ENCODE peak calls at places on chromosome 1, in nine cellular contexts. A is activated naive CD4-positive, alpha-beta T cell treated with Interleukin-2 at 50 U/mL for 16 hours; M is RPMI7951; N is posterior vena cava; F is HTR-8/SVneo; U is mammary epithelial cell; L is upper lobe of right lung; P is stimulated activated CD8-positive, alpha-beta memory T cell treated with anti-CD3 and anti-CD28 coated beads, Interleukin-15, amount 100 ng/mL, for 24 hours; K is anterior cingulate cortex. B is an unnamed sample.

GRCh38 chr1:193062698-193063463 is 3.5 kb downstream of the RO60 start:
- DNase-seq in A (no peak), M (peak; percentile 9), N (no peak), F (no peak), U (no peak), L (no peak), P (no peak), K (no peak), B (no peak)

GRCh38 chr1:22936681-22937080 is 36.0 kb downstream of the LACTBL1 start:
- DNase-seq in A (no peak), M (no peak), N (peak; percentile 44), F (no peak), U (no peak), L (peak; percentile 22), P (no peak), K (no peak), B (no peak)

GRCh38 chr1:44655609-44656008 is 18.7 kb downstream of the TMEM53 start:
- DNase-seq in A (no peak), M (peak; percentile 30), N (no peak), F (no peak), U (no peak), L (no peak), P (no peak), K (no peak), B (peak; percentile 66)

GRCh38 chr1:116474921-116475849 is 95.6 kb downstream of the CD58 start:
- DNase-seq in A (no peak), M (no peak), N (no peak), F (no peak), U (no peak), L (no peak), P (no peak), K (no peak), B (no peak)

GRCh38 chr1:203325004-203325417 is 19.7 kb downstream of the BTG2 start:
- DNase-seq in A (peak; percentile 63), M (no peak), N (no peak), F (no peak), U (no peak), L (no peak), P (no peak), K (no peak), B (peak; percentile 48)

GRCh38 chr1:246039585-246039984 is 467.5 kb downstream of the SMYD3 start:
- DNase-seq in A (no peak), M (no peak), N (no peak), F (no peak), U (no peak), L (no peak), P (no peak), K (no peak), B (no peak)

GRCh38 chr1:214445846-214446614 is 105.4 kb downstream of the PTPN14 start:
- DNase-seq in A (no peak), M (peak; percentile 98), N (no peak), F (peak; percentile 74), U (peak; percentile 78), L (no peak), P (no peak), K (no peak), B (no peak)

GRCh38 chr1:193406901-193407300 is 220.5 kb upstream of the B3GALT2 start:
- DNase-seq in A (no peak), M (peak; percentile 46), N (no peak), F (peak; percentile 40), U (peak; percentile 30), L (no peak), P (no peak), K (no peak), B (no peak)

GRCh38 chr1:111569913-111570312 is 49.7 kb upstream of the RAP1A start:
- DNase-seq in A (no peak), M (no peak), N (no peak), F (no peak), U (no peak), L (no peak), P (no peak), K (no peak), B (no peak)

GRCh38 chr1:213244664-213245091 is 193.6 kb downstream of the RPS6KC1 start:
- DNase-seq in A (no peak), M (peak; percentile 38), N (no peak), F (peak; percentile 47), U (peak; percentile 14), L (no peak), P (no peak), K (no peak), B (no peak)

GRCh38 chr1:160204526-160205241 is 500 bp upstream of the PEA15 start:
- DNase-seq in A (no peak), M (peak; percentile 24), N (no peak), F (no peak), U (no peak), L (no peak), P (no peak), K (no peak), B (no peak)

GRCh38 chr1:2530501-2531361 is 668 bp upstream of the HES5 start:
- DNase-seq in A (no peak), M (no peak), N (no peak), F (no peak), U (no peak), L (no peak), P (no peak), K (peak; percentile 22), B (no peak)

GRCh38 chr1:173360478-173361063 is 116.6 kb upstream of the PRDX6 start:
- DNase-seq in A (no peak), M (no peak), N (no peak), F (no peak), U (no peak), L (no peak), P (no peak), K (no peak), B (peak; percentile 8)

GRCh38 chr1:43796111-43796581 is 88.8 kb downstream of the ST3GAL3 start:
- DNase-seq in A (no peak), M (peak; percentile 84), N (no peak), F (no peak), U (peak; percentile 27), L (no peak), P (no peak), K (no peak), B (no peak)

GRCh38 chr1:110375490-110375889 is 15.3 kb downstream of the SLC16A4 start:
- DNase-seq in A (no peak), M (no peak), N (no peak), F (no peak), U (no peak), L (no peak), P (no peak), K (no peak), B (no peak)

GRCh38 chr1:53381790-53382401 is 54.0 kb upstream of the LRP8 start:
- DNase-seq in A (no peak), M (peak; percentile 69), N (peak; percentile 25), F (peak; percentile 27), U (peak; percentile 77), L (no peak), P (no peak), K (no peak), B (no peak)